ENCODE peak calls at places on chromosomes 11 and 22, in eight cellular contexts. One of them, this sample, is unnamed.

GRCh38 chr11:8282621-8283509 is 19.2 kb upstream of the LMO1 start:
- DNase-seq in adrenal gland: peak
- DNase-seq in RWPE1: no peak
- DNase-seq in tibial nerve: no peak
- DNase-seq in endothelial cell of umbilical vein: no peak
- DNase-seq in cardiac fibroblast: no peak
- DNase-seq in foreskin keratinocyte: no peak
- DNase-seq in CD4-positive, alpha-beta T cell: no peak
- DNase-seq in this sample: no peak

GRCh38 chr11:27362749-27363575 is at the start of gene CCDC34:
- DNase-seq in RWPE1: peak
- DNase-seq in adrenal gland: peak
- DNase-seq in endothelial cell of umbilical vein: peak
- DNase-seq in foreskin keratinocyte: peak
- DNase-seq in tibial nerve: peak
- DNase-seq in CD4-positive, alpha-beta T cell: peak
- DNase-seq in cardiac fibroblast: peak
- DNase-seq in this sample: peak

GRCh38 chr22:38442967-38443674 is 11.9 kb downstream of the KCNJ4 start:
- DNase-seq in cardiac fibroblast: no peak
- DNase-seq in CD4-positive, alpha-beta T cell: no peak
- DNase-seq in foreskin keratinocyte: no peak
- DNase-seq in RWPE1: no peak
- DNase-seq in adrenal gland: no peak
- DNase-seq in tibial nerve: no peak
- DNase-seq in endothelial cell of umbilical vein: no peak
- DNase-seq in this sample: no peak

GRCh38 chr22:20431520-20432237 is 5.9 kb downstream of the SCARF2 start:
- DNase-seq in RWPE1: no peak
- DNase-seq in cardiac fibroblast: no peak
- DNase-seq in foreskin keratinocyte: no peak
- DNase-seq in adrenal gland: no peak
- DNase-seq in tibial nerve: no peak
- DNase-seq in CD4-positive, alpha-beta T cell: no peak
- DNase-seq in endothelial cell of umbilical vein: no peak
- DNase-seq in this sample: no peak

GRCh38 chr11:32070707-32071106 is 20.2 kb upstream of the RCN1 start:
- DNase-seq in adrenal gland: no peak
- DNase-seq in foreskin keratinocyte: no peak
- DNase-seq in endothelial cell of umbilical vein: no peak
- DNase-seq in RWPE1: no peak
- DNase-seq in CD4-positive, alpha-beta T cell: no peak
- DNase-seq in tibial nerve: no peak
- DNase-seq in cardiac fibroblast: no peak
- DNase-seq in this sample: no peak

GRCh38 chr11:128066429-128066828 is 520.9 kb downstream of the ETS1 start:
- DNase-seq in tibial nerve: no peak
- DNase-seq in foreskin keratinocyte: no peak
- DNase-seq in cardiac fibroblast: no peak
- DNase-seq in CD4-positive, alpha-beta T cell: no peak
- DNase-seq in RWPE1: no peak
- DNase-seq in adrenal gland: no peak
- DNase-seq in endothelial cell of umbilical vein: no peak
- DNase-seq in this sample: no peak

GRCh38 chr11:13029872-13030271 is 20.8 kb downstream of the RASSF10 start:
- DNase-seq in foreskin keratinocyte: no peak
- DNase-seq in CD4-positive, alpha-beta T cell: no peak
- DNase-seq in adrenal gland: no peak
- DNase-seq in cardiac fibroblast: no peak
- DNase-seq in endothelial cell of umbilical vein: no peak
- DNase-seq in RWPE1: no peak
- DNase-seq in tibial nerve: no peak
- DNase-seq in this sample: no peak

GRCh38 chr11:75476716-75477613 is 44.0 kb upstream of the KLHL35 start:
- DNase-seq in tibial nerve: no peak
- DNase-seq in foreskin keratinocyte: no peak
- DNase-seq in adrenal gland: no peak
- DNase-seq in RWPE1: no peak
- DNase-seq in endothelial cell of umbilical vein: no peak
- DNase-seq in cardiac fibroblast: no peak
- DNase-seq in CD4-positive, alpha-beta T cell: no peak
- DNase-seq in this sample: no peak

GRCh38 chr11:122853971-122854446 is 15.7 kb downstream of the CRTAM start:
- DNase-seq in adrenal gland: peak
- DNase-seq in RWPE1: peak
- DNase-seq in CD4-positive, alpha-beta T cell: peak
- DNase-seq in tibial nerve: no peak
- DNase-seq in endothelial cell of umbilical vein: peak
- DNase-seq in cardiac fibroblast: peak
- DNase-seq in foreskin keratinocyte: peak
- DNase-seq in this sample: peak

GRCh38 chr11:43984519-43985385 is 42.3 kb downstream of the C11orf96 start:
- DNase-seq in foreskin keratinocyte: no peak
- DNase-seq in cardiac fibroblast: no peak
- DNase-seq in tibial nerve: no peak
- DNase-seq in CD4-positive, alpha-beta T cell: no peak
- DNase-seq in RWPE1: no peak
- DNase-seq in endothelial cell of umbilical vein: no peak
- DNase-seq in adrenal gland: peak
- DNase-seq in this sample: no peak

GRCh38 chr11:46247664-46248063 is 29.8 kb upstream of the CREB3L1 start:
- DNase-seq in adrenal gland: peak
- DNase-seq in endothelial cell of umbilical vein: peak
- DNase-seq in CD4-positive, alpha-beta T cell: peak
- DNase-seq in tibial nerve: no peak
- DNase-seq in cardiac fibroblast: peak
- DNase-seq in RWPE1: peak
- DNase-seq in foreskin keratinocyte: peak
- DNase-seq in this sample: peak

GRCh38 chr22:35480143-35480542 is 60.5 kb upstream of the RASD2 start:
- DNase-seq in RWPE1: no peak
- DNase-seq in endothelial cell of umbilical vein: peak
- DNase-seq in CD4-positive, alpha-beta T cell: no peak
- DNase-seq in tibial nerve: no peak
- DNase-seq in foreskin keratinocyte: no peak
- DNase-seq in adrenal gland: peak
- DNase-seq in cardiac fibroblast: peak
- DNase-seq in this sample: no peak

GRCh38 chr22:48104786-48105185 is 1342.3 kb downstream of the TBC1D22A start:
- DNase-seq in endothelial cell of umbilical vein: no peak
- DNase-seq in RWPE1: no peak
- DNase-seq in tibial nerve: no peak
- DNase-seq in adrenal gland: no peak
- DNase-seq in foreskin keratinocyte: no peak
- DNase-seq in CD4-positive, alpha-beta T cell: no peak
- DNase-seq in cardiac fibroblast: no peak
- DNase-seq in this sample: no peak

GRCh38 chr11:126700773-126701554 is 299.6 kb downstream of the KIRREL3 start:
- DNase-seq in adrenal gland: no peak
- DNase-seq in cardiac fibroblast: no peak
- DNase-seq in foreskin keratinocyte: no peak
- DNase-seq in CD4-positive, alpha-beta T cell: no peak
- DNase-seq in tibial nerve: no peak
- DNase-seq in endothelial cell of umbilical vein: no peak
- DNase-seq in RWPE1: no peak
- DNase-seq in this sample: no peak

GRCh38 chr11:61158691-61159381 is 2.4 kb downstream of the VPS37C start:
- DNase-seq in RWPE1: no peak
- DNase-seq in adrenal gland: peak
- DNase-seq in foreskin keratinocyte: peak
- DNase-seq in CD4-positive, alpha-beta T cell: no peak
- DNase-seq in cardiac fibroblast: peak
- DNase-seq in tibial nerve: no peak
- DNase-seq in endothelial cell of umbilical vein: peak
- DNase-seq in this sample: no peak

GRCh38 chr22:19105867-19106802 is 16.1 kb downstream of the DGCR2 start:
- DNase-seq in RWPE1: no peak
- DNase-seq in CD4-positive, alpha-beta T cell: peak
- DNase-seq in tibial nerve: no peak
- DNase-seq in endothelial cell of umbilical vein: no peak
- DNase-seq in foreskin keratinocyte: no peak
- DNase-seq in cardiac fibroblast: no peak
- DNase-seq in adrenal gland: no peak
- DNase-seq in this sample: no peak

GRCh38 chr22:22410677-22411076 is 97.9 kb downstream of the ZNF280B start:
- DNase-seq in RWPE1: no peak
- DNase-seq in tibial nerve: no peak
- DNase-seq in endothelial cell of umbilical vein: no peak
- DNase-seq in CD4-positive, alpha-beta T cell: no peak
- DNase-seq in foreskin keratinocyte: no peak
- DNase-seq in cardiac fibroblast: no peak
- DNase-seq in adrenal gland: no peak
- DNase-seq in this sample: no peak

GRCh38 chr11:122803306-122803705 is 35.0 kb upstream of the CRTAM start:
- DNase-seq in RWPE1: peak
- DNase-seq in adrenal gland: no peak
- DNase-seq in cardiac fibroblast: peak
- DNase-seq in CD4-positive, alpha-beta T cell: no peak
- DNase-seq in endothelial cell of umbilical vein: no peak
- DNase-seq in tibial nerve: no peak
- DNase-seq in foreskin keratinocyte: peak
- DNase-seq in this sample: no peak

GRCh38 chr11:944711-945470 is 19.2 kb downstream of the AP2A2 start:
- DNase-seq in tibial nerve: no peak
- DNase-seq in adrenal gland: no peak
- DNase-seq in endothelial cell of umbilical vein: no peak
- DNase-seq in cardiac fibroblast: peak
- DNase-seq in CD4-positive, alpha-beta T cell: no peak
- DNase-seq in RWPE1: no peak
- DNase-seq in foreskin keratinocyte: no peak
- DNase-seq in this sample: no peak
- TF ChIP-seq CTCF in tibial nerve: no peak
- TF ChIP-seq CTCF in adrenal gland: no peak
- TF ChIP-seq CTCF in endothelial cell of umbilical vein: no peak
- TF ChIP-seq CTCF in cardiac fibroblast: peak
- TF ChIP-seq CTCF in CD4-positive, alpha-beta T cell: no peak
- TF ChIP-seq CTCF in RWPE1: no peak
- TF ChIP-seq CTCF in foreskin keratinocyte: no peak
- TF ChIP-seq CTCF in this sample: no peak

DNA sequence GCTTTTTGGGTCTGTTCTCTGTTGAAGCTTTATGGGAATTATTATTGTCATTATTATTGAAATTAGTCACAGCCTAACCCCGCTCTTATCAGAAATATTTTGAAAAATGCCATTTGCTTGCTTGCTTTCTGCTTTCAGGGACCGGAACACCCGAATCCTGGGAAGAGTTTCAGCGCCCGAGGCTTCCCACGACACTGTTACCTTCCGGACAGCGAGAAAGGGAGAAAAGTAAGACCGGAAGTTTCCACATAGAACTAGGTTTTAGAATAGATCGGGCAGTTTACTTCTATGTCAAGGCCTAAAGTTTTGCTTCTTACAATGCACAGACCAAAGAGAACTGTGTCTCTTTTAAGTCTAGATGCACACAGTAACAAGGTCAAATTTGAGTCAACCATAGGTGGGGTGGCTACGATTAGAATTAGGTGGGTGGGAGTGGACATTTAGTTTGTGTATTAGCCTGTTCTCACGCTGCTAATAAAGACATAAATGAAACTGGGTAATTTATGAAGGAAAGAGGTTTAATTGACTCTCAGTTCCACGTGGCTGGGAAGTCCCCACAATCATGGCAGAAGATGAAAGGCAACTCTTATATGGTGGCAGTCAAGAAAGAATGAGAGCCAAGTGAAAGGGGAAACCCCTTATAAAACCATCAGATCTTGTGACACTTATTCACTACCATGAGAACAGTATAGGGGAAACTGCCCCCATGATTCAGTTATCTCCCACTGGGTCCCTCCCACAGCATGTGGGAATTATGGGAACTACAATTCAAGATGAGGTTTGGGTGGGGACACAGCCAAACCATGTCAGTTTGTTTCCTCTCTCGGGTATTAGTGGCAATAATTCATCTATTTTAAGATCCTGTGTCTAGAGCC is 12.9 kb downstream of the MPEG1 start:
- DNase-seq in cardiac fibroblast: no peak
- DNase-seq in CD4-positive, alpha-beta T cell: no peak
- DNase-seq in RWPE1: no peak
- DNase-seq in tibial nerve: no peak
- DNase-seq in foreskin keratinocyte: no peak
- DNase-seq in endothelial cell of umbilical vein: no peak
- DNase-seq in adrenal gland: no peak
- DNase-seq in this sample: peak
- TF ChIP-seq CTCF in cardiac fibroblast: no peak
- TF ChIP-seq CTCF in CD4-positive, alpha-beta T cell: no peak
- TF ChIP-seq CTCF in RWPE1: no peak
- TF ChIP-seq CTCF in tibial nerve: no peak
- TF ChIP-seq CTCF in foreskin keratinocyte: no peak
- TF ChIP-seq CTCF in endothelial cell of umbilical vein: no peak
- TF ChIP-seq CTCF in adrenal gland: no peak
- TF ChIP-seq CTCF in this sample: no peak

GRCh38 chr22:40156001-40156516 is 21.7 kb upstream of the TNRC6B start:
- DNase-seq in adrenal gland: peak
- DNase-seq in tibial nerve: no peak
- DNase-seq in endothelial cell of umbilical vein: peak
- DNase-seq in foreskin keratinocyte: peak
- DNase-seq in CD4-positive, alpha-beta T cell: no peak
- DNase-seq in cardiac fibroblast: peak
- DNase-seq in RWPE1: peak
- DNase-seq in this sample: no peak
- TF ChIP-seq CTCF in adrenal gland: peak
- TF ChIP-seq CTCF in tibial nerve: no peak
- TF ChIP-seq CTCF in endothelial cell of umbilical vein: no peak
- TF ChIP-seq CTCF in foreskin keratinocyte: peak
- TF ChIP-seq CTCF in CD4-positive, alpha-beta T cell: no peak
- TF ChIP-seq CTCF in cardiac fibroblast: peak
- TF ChIP-seq CTCF in RWPE1: peak
- TF ChIP-seq CTCF in this sample: no peak

DNA sequence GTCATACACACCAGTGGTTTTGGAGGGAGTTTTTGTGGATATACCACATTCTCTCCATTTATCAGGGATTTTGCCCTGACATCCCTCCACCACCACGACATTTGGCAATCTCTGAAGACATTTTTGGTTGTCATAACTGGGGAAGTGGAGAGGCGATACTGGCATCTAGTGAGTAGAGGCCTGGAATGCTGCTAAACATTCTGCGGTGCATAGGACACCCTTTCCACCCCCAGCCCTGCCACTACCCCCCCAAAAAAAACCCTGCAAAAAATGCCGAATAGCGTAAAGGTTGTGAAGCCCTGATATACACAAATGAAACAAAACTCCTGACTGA is 560 bp upstream of the TPST2 start:
- DNase-seq in adrenal gland: peak
- DNase-seq in RWPE1: no peak
- DNase-seq in CD4-positive, alpha-beta T cell: no peak
- DNase-seq in cardiac fibroblast: no peak
- DNase-seq in endothelial cell of umbilical vein: no peak
- DNase-seq in foreskin keratinocyte: no peak
- DNase-seq in tibial nerve: no peak
- DNase-seq in this sample: no peak
- TF ChIP-seq CTCF in adrenal gland: no peak
- TF ChIP-seq CTCF in RWPE1: peak
- TF ChIP-seq CTCF in CD4-positive, alpha-beta T cell: no peak
- TF ChIP-seq CTCF in cardiac fibroblast: no peak
- TF ChIP-seq CTCF in endothelial cell of umbilical vein: no peak
- TF ChIP-seq CTCF in foreskin keratinocyte: peak
- TF ChIP-seq CTCF in tibial nerve: no peak
- TF ChIP-seq CTCF in this sample: no peak

DNA sequence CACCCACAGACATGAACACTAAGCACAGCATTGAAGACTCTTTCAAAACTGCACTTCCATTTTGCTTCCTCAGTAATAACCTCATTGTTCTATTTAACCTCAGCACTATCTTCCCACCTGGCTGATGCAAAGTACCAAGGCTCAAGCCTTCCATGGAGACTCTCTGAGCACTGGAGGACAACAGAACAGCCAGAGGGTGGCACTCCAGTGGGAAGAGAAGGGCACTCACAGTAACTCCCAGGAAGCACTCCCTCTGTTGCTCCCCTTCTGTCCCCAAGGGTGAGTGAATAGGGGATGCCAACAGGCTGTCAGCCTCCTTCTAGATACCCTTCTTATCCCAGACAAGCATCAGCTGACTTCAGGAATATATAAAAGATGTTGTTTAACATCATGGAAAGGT is 3.5 kb downstream of the ME3 start:
- DNase-seq in adrenal gland: no peak
- DNase-seq in foreskin keratinocyte: no peak
- DNase-seq in RWPE1: no peak
- DNase-seq in CD4-positive, alpha-beta T cell: no peak
- DNase-seq in endothelial cell of umbilical vein: no peak
- DNase-seq in tibial nerve: no peak
- DNase-seq in cardiac fibroblast: no peak
- DNase-seq in this sample: no peak
- TF ChIP-seq CTCF in adrenal gland: no peak
- TF ChIP-seq CTCF in foreskin keratinocyte: no peak
- TF ChIP-seq CTCF in RWPE1: no peak
- TF ChIP-seq CTCF in CD4-positive, alpha-beta T cell: no peak
- TF ChIP-seq CTCF in endothelial cell of umbilical vein: no peak
- TF ChIP-seq CTCF in tibial nerve: no peak
- TF ChIP-seq CTCF in cardiac fibroblast: no peak
- TF ChIP-seq CTCF in this sample: no peak